ENCODE peak calls at places on chromosomes 7 and 10, in five cellular contexts. U is adrenal gland, P is activated gamma-delta T cell treated with Interleukin-2 at 50 U/mL for 16 hours, I is ELF-1, Q is HT-29. J is an unnamed sample.

GRCh38 chr7:87735360-87735759 is 107.2 kb downstream of the RUNDC3B start:
- DNase-seq in U (no peak), P (no peak), I (no peak), Q (no peak), J (no peak)

GRCh38 chr7:94266278-94266677 is 128.4 kb upstream of the COL1A2 start:
- DNase-seq in U (no peak), P (no peak), I (no peak), Q (no peak), J (no peak)

GRCh38 chr7:69677054-69677847 is 79.0 kb downstream of the AUTS2 start:
- DNase-seq in U (no peak), P (no peak), I (no peak), Q (peak), J (no peak)

GRCh38 chr10:26441491-26442214 is 3.5 kb downstream of the APBB1IP start:
- DNase-seq in U (no peak), P (no peak), I (no peak), Q (no peak), J (no peak)

GRCh38 chr10:14282271-14282670 is 48.5 kb downstream of the FRMD4A start:
- DNase-seq in U (no peak), P (no peak), I (no peak), Q (no peak), J (no peak)

GRCh38 chr7:106365252-106366005 is 80.6 kb upstream of the NAMPT start:
- DNase-seq in U (no peak), P (no peak), I (no peak), Q (peak), J (peak)

GRCh38 chr10:98106531-98106930 is 27.9 kb upstream of the R3HCC1L start:
- DNase-seq in U (no peak), P (no peak), I (no peak), Q (no peak), J (no peak)

GRCh38 chr10:24446739-24447138 is 237.8 kb downstream of the KIAA1217 start:
- DNase-seq in U (no peak), P (no peak), I (no peak), Q (peak), J (no peak)

GRCh38 chr7:149334930-149335329 is 72.9 kb downstream of the ZNF783 start:
- DNase-seq in U (no peak), P (no peak), I (no peak), Q (no peak), J (no peak)

GRCh38 chr10:30829921-30830671 is 200.5 kb upstream of the LYZL2 start:
- DNase-seq in U (no peak), P (no peak), I (no peak), Q (no peak), J (no peak)

GRCh38 chr7:115511330-115511729 is 519.2 kb downstream of the TFEC start:
- DNase-seq in U (no peak), P (no peak), I (no peak), Q (peak), J (no peak)

GRCh38 chr10:102509387-102509786 is 5.6 kb downstream of the SUFU start:
- DNase-seq in U (no peak), P (no peak), I (no peak), Q (no peak), J (no peak)

GRCh38 chr7:82202965-82203364 is 240.6 kb downstream of the CACNA2D1 start:
- DNase-seq in U (no peak), P (no peak), I (no peak), Q (no peak), J (no peak)

GRCh38 chr7:101629171-101629570 is at the start of gene MYL10:
- DNase-seq in U (no peak), P (no peak), I (no peak), Q (no peak), J (no peak)

GRCh38 chr7:70583965-70584883 is 547.7 kb upstream of the GALNT17 start:
- DNase-seq in U (no peak), P (no peak), I (no peak), Q (no peak), J (no peak)

GRCh38 chr7:44284216-44284615 is 41.2 kb downstream of the CAMK2B start:
- DNase-seq in U (peak), P (no peak), I (no peak), Q (no peak), J (peak)

GRCh38 chr7:70997275-70997674 is 134.7 kb upstream of the GALNT17 start:
- DNase-seq in U (no peak), P (no peak), I (no peak), Q (no peak), J (no peak)

GRCh38 chr10:110747609-110748464 is 103.7 kb downstream of the RBM20 start:
- DNase-seq in U (no peak), P (no peak), I (no peak), Q (no peak), J (no peak)

GRCh38 chr10:51427758-51428157 is 271.6 kb downstream of the CSTF2T start:
- DNase-seq in U (no peak), P (no peak), I (no peak), Q (no peak), J (no peak)

GRCh38 chr10:35561670-35562069 is 43.5 kb upstream of the GJD4 start:
- DNase-seq in U (no peak), P (no peak), I (no peak), Q (no peak), J (no peak)

GRCh38 chr10:70432101-70432500 is 9.4 kb downstream of the NODAL start:
- DNase-seq in U (no peak), P (no peak), I (no peak), Q (no peak), J (no peak)

GRCh38 chr10:44965104-44965503 is 5.5 kb downstream of the RASSF4 start:
- DNase-seq in U (no peak), P (no peak), I (no peak), Q (no peak), J (no peak)

GRCh38 chr10:4748726-4749443 is 77.1 kb upstream of the AKR1E2 start:
- DNase-seq in U (no peak), P (no peak), I (no peak), Q (no peak), J (no peak)

GRCh38 chr10:4541292-4541691 is 284.7 kb upstream of the AKR1E2 start:
- DNase-seq in U (no peak), P (no peak), I (no peak), Q (peak), J (peak)

GRCh38 chr7:107857541-107857912 is 33.5 kb upstream of the DLD start:
- DNase-seq in U (peak), P (no peak), I (no peak), Q (no peak), J (no peak)

GRCh38 chr10:130137077-130137448 is 872 bp downstream of the GLRX3 start:
- DNase-seq in U (peak), P (no peak), I (peak), Q (peak), J (no peak)

GRCh38 chr7:79453558-79454324 is at the start of gene MAGI2:
- DNase-seq in U (peak), P (peak), I (peak), Q (no peak), J (peak)

GRCh38 chr10:26468691-26469090 is 30.6 kb downstream of the APBB1IP start:
- DNase-seq in U (no peak), P (peak), I (no peak), Q (no peak), J (peak)

GRCh38 chr7:141754939-141755338 is 9.0 kb upstream of the TAS2R3 start:
- DNase-seq in U (no peak), P (no peak), I (peak), Q (peak), J (no peak)

GRCh38 chr10:119416855-119417254 is 125.7 kb downstream of the RGS10 start:
- DNase-seq in U (peak), P (peak), I (peak), Q (peak), J (peak)

GRCh38 chr7:155422151-155422550 is 35.8 kb upstream of the EN2 start:
- DNase-seq in U (no peak), P (no peak), I (no peak), Q (no peak), J (no peak)

GRCh38 chr10:119189811-119190282 is 11.2 kb upstream of the PRDX3 start:
- DNase-seq in U (no peak), P (no peak), I (peak), Q (no peak), J (no peak)

GRCh38 chr7:40014376-40014775 is 64.3 kb downstream of the CDK13 start:
- DNase-seq in U (no peak), P (no peak), I (no peak), Q (no peak), J (no peak)

GRCh38 chr10:88971668-88972067 is 18.9 kb upstream of the FAS start:
- DNase-seq in U (no peak), P (no peak), I (no peak), Q (no peak), J (no peak)

GRCh38 chr7:118696879-118697278 is 472.4 kb downstream of the ANKRD7 start:
- DNase-seq in U (no peak), P (no peak), I (no peak), Q (no peak), J (no peak)

GRCh38 chr10:73126343-73126742 is 16.1 kb downstream of the NUDT13 start:
- DNase-seq in U (no peak), P (no peak), I (no peak), Q (no peak), J (no peak)

GRCh38 chr10:103504181-103504783 is 10.8 kb downstream of the NEURL1 start:
- DNase-seq in U (peak), P (peak), I (peak), Q (no peak), J (no peak)

GRCh38 chr10:122154733-122155366 is 116.2 kb upstream of the BTBD16 start:
- DNase-seq in U (no peak), P (no peak), I (peak), Q (no peak), J (no peak)

GRCh38 chr7:5357951-5358350 is 65.7 kb downstream of the TNRC18 start:
- DNase-seq in U (no peak), P (no peak), I (peak), Q (no peak), J (no peak)